ENCODE peak calls at places on chromosome 20, in five cellular contexts. One of them, this sample, is unnamed.

GRCh38 chr20:32051720-32052089 is 337 bp upstream of the HCK start:
- DNase-seq in colonic mucosa: no peak
- DNase-seq in GM06990: no peak
- DNase-seq in left ventricle myocardium inferior: no peak
- DNase-seq in suprapubic skin: no peak
- DNase-seq in this sample: no peak

GRCh38 chr20:17172826-17173420 is 53.9 kb upstream of the PCSK2 start:
- DNase-seq in colonic mucosa: no peak
- DNase-seq in GM06990: no peak
- DNase-seq in left ventricle myocardium inferior: no peak
- DNase-seq in suprapubic skin: no peak
- DNase-seq in this sample: no peak

GRCh38 chr20:55500130-55500529 is 505.2 kb downstream of the CBLN4 start:
- DNase-seq in colonic mucosa: peak; percentile 66
- DNase-seq in GM06990: no peak
- DNase-seq in left ventricle myocardium inferior: no peak
- DNase-seq in suprapubic skin: no peak
- DNase-seq in this sample: no peak

GRCh38 chr20:47187450-47188195 is 168.9 kb downstream of the ZMYND8 start:
- DNase-seq in colonic mucosa: no peak
- DNase-seq in GM06990: no peak
- DNase-seq in left ventricle myocardium inferior: no peak
- DNase-seq in suprapubic skin: no peak
- DNase-seq in this sample: no peak

GRCh38 chr20:52847029-52847660 is 125.0 kb upstream of the TSHZ2 start:
- DNase-seq in colonic mucosa: no peak
- DNase-seq in GM06990: no peak
- DNase-seq in left ventricle myocardium inferior: no peak
- DNase-seq in suprapubic skin: no peak
- DNase-seq in this sample: peak; percentile 98

GRCh38 chr20:10478205-10478604 is 43.1 kb downstream of the SLX4IP start:
- DNase-seq in colonic mucosa: no peak
- DNase-seq in GM06990: peak; percentile 62
- DNase-seq in left ventricle myocardium inferior: no peak
- DNase-seq in suprapubic skin: no peak
- DNase-seq in this sample: no peak

GRCh38 chr20:63323298-63323820 is 30.4 kb downstream of the COL20A1 start:
- DNase-seq in colonic mucosa: no peak
- DNase-seq in GM06990: no peak
- DNase-seq in left ventricle myocardium inferior: no peak
- DNase-seq in suprapubic skin: peak; percentile 59
- DNase-seq in this sample: no peak

GRCh38 chr20:56872620-56873458 is 243.7 kb downstream of the TFAP2C start:
- DNase-seq in colonic mucosa: no peak
- DNase-seq in GM06990: no peak
- DNase-seq in left ventricle myocardium inferior: no peak
- DNase-seq in suprapubic skin: no peak
- DNase-seq in this sample: peak; percentile 32

GRCh38 chr20:64230461-64231145 is 24.9 kb upstream of the PCMTD2 start:
- DNase-seq in colonic mucosa: no peak
- DNase-seq in GM06990: no peak
- DNase-seq in left ventricle myocardium inferior: no peak
- DNase-seq in suprapubic skin: no peak
- DNase-seq in this sample: no peak

GRCh38 chr20:58464838-58465237 is 50.4 kb downstream of the APCDD1L start:
- DNase-seq in colonic mucosa: no peak
- DNase-seq in GM06990: no peak
- DNase-seq in left ventricle myocardium inferior: no peak
- DNase-seq in suprapubic skin: no peak
- DNase-seq in this sample: no peak

GRCh38 chr20:25525857-25526256 is 59.5 kb downstream of the NINL start:
- DNase-seq in colonic mucosa: no peak
- DNase-seq in GM06990: no peak
- DNase-seq in left ventricle myocardium inferior: no peak
- DNase-seq in suprapubic skin: no peak
- DNase-seq in this sample: peak; percentile 89

GRCh38 chr20:54549523-54550326 is 74.3 kb downstream of the DOK5 start:
- DNase-seq in colonic mucosa: no peak
- DNase-seq in GM06990: no peak
- DNase-seq in left ventricle myocardium inferior: no peak
- DNase-seq in suprapubic skin: no peak
- DNase-seq in this sample: no peak

GRCh38 chr20:10790013-10790412 is 116.2 kb upstream of the JAG1 start:
- DNase-seq in colonic mucosa: peak; percentile 22
- DNase-seq in GM06990: no peak
- DNase-seq in left ventricle myocardium inferior: no peak
- DNase-seq in suprapubic skin: no peak
- DNase-seq in this sample: peak; percentile 91

GRCh38 chr20:8152183-8152582 is 20.1 kb downstream of the PLCB1 start:
- DNase-seq in colonic mucosa: no peak
- DNase-seq in GM06990: no peak
- DNase-seq in left ventricle myocardium inferior: no peak
- DNase-seq in suprapubic skin: no peak
- DNase-seq in this sample: peak; percentile 50

GRCh38 chr20:56698749-56699148 is 69.6 kb downstream of the TFAP2C start:
- DNase-seq in colonic mucosa: no peak
- DNase-seq in GM06990: no peak
- DNase-seq in left ventricle myocardium inferior: no peak
- DNase-seq in suprapubic skin: no peak
- DNase-seq in this sample: no peak

GRCh38 chr20:18926972-18927371 is 113.4 kb downstream of the SCP2D1 start:
- DNase-seq in colonic mucosa: no peak
- DNase-seq in GM06990: no peak
- DNase-seq in left ventricle myocardium inferior: no peak
- DNase-seq in suprapubic skin: no peak
- DNase-seq in this sample: no peak

GRCh38 chr20:18702736-18703135 is 110.8 kb upstream of the SCP2D1 start:
- DNase-seq in colonic mucosa: no peak
- DNase-seq in GM06990: no peak
- DNase-seq in left ventricle myocardium inferior: peak; percentile 47
- DNase-seq in suprapubic skin: no peak
- DNase-seq in this sample: no peak

GRCh38 chr20:13105071-13105470 is 96.3 kb downstream of the SPTLC3 start:
- DNase-seq in colonic mucosa: no peak
- DNase-seq in GM06990: no peak
- DNase-seq in left ventricle myocardium inferior: no peak
- DNase-seq in suprapubic skin: no peak
- DNase-seq in this sample: no peak

GRCh38 chr20:37335642-37336368 is 10.1 kb upstream of the SRC start:
- DNase-seq in colonic mucosa: no peak
- DNase-seq in GM06990: peak; percentile 68
- DNase-seq in left ventricle myocardium inferior: no peak
- DNase-seq in suprapubic skin: no peak
- DNase-seq in this sample: peak; percentile 35

DNA sequence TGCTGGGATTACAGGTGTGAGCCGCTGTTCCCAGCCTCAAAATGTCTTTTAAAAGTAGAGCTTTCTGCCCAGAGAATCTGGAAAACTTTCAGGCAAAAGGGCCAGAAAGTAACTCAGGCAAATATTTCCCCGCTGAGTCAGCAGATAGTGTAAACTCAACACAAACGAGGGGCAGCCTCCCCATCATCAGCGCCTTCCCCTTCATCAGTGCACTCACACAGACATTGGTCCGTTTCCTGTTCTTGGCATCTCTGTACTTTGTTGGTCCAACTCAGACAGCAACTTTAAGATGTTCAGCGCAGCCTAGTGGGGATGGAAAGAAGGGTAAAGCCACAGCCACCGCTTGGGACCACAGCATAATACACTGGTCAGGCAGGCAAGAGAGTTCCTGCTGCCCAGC is 69.5 kb downstream of the CSE1L start:
- DNase-seq in colonic mucosa: no peak
- DNase-seq in GM06990: no peak
- DNase-seq in left ventricle myocardium inferior: no peak
- DNase-seq in suprapubic skin: no peak
- DNase-seq in this sample: no peak
- TF ChIP-seq CTCF in colonic mucosa: no peak
- TF ChIP-seq CTCF in GM06990: no peak
- TF ChIP-seq CTCF in left ventricle myocardium inferior: no peak
- TF ChIP-seq CTCF in suprapubic skin: no peak
- TF ChIP-seq CTCF in this sample: no peak

GRCh38 chr20:51837436-51837835 is 35.1 kb upstream of the SALL4 start:
- DNase-seq in colonic mucosa: no peak
- DNase-seq in GM06990: no peak
- DNase-seq in left ventricle myocardium inferior: no peak
- DNase-seq in suprapubic skin: no peak
- DNase-seq in this sample: no peak

GRCh38 chr20:51828762-51829161 is 26.4 kb upstream of the SALL4 start:
- DNase-seq in colonic mucosa: no peak
- DNase-seq in GM06990: no peak
- DNase-seq in left ventricle myocardium inferior: no peak
- DNase-seq in suprapubic skin: no peak
- DNase-seq in this sample: no peak

GRCh38 chr20:51830538-51830937 is 28.2 kb upstream of the SALL4 start:
- DNase-seq in colonic mucosa: no peak
- DNase-seq in GM06990: no peak
- DNase-seq in left ventricle myocardium inferior: no peak
- DNase-seq in suprapubic skin: no peak
- DNase-seq in this sample: no peak

GRCh38 chr20:51833326-51833725 is 31.0 kb upstream of the SALL4 start:
- DNase-seq in colonic mucosa: no peak
- DNase-seq in GM06990: no peak
- DNase-seq in left ventricle myocardium inferior: no peak
- DNase-seq in suprapubic skin: no peak
- DNase-seq in this sample: no peak

DNA sequence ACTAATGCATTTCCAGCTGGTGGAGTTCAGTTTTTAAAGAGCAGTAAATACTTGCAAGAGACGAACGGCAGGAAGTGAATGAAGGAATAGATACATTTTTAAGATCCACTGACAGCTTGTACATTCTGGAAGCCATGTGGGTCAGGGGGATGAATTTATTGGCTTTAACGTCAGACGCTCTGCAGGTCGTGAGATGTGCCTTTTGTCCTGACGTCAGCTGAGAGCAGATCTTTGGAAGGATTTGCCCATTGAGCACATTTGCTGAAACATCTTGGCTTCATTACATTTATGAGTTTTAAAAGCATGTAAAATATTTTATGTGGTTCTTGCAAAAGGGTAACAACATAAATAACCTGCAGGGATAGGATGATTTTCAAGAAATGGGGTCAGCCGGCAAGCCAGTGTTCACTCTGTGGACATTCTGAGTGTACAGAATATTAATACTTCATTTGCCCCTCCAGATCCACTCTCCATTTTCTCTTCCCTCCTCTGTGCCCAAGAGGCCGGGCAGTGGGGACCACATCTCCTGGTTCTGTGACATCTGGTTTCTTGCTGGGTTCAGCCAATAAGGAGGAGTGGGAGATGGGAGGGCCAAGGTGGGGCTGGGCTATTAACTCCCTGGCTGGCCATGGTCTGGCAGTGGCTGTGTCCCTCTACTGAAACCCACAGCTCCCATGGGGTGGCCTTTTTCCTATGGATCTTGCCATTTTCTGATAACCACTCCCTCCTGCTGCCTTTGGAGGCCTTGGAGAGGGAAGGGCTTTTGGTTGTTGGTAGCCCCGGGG is 29.8 kb upstream of the SALL4 start:
- DNase-seq in colonic mucosa: no peak
- DNase-seq in GM06990: no peak
- DNase-seq in left ventricle myocardium inferior: no peak
- DNase-seq in suprapubic skin: no peak
- DNase-seq in this sample: no peak
- H3K4me3 ChIP-seq in colonic mucosa: no peak overlapping the region
- H3K4me3 ChIP-seq in GM06990: no peak overlapping the region
- H3K4me3 ChIP-seq in left ventricle myocardium inferior: no peak overlapping the region
- H3K4me3 ChIP-seq in suprapubic skin: no peak overlapping the region
- H3K4me3 ChIP-seq in this sample: no peak overlapping the region

DNA sequence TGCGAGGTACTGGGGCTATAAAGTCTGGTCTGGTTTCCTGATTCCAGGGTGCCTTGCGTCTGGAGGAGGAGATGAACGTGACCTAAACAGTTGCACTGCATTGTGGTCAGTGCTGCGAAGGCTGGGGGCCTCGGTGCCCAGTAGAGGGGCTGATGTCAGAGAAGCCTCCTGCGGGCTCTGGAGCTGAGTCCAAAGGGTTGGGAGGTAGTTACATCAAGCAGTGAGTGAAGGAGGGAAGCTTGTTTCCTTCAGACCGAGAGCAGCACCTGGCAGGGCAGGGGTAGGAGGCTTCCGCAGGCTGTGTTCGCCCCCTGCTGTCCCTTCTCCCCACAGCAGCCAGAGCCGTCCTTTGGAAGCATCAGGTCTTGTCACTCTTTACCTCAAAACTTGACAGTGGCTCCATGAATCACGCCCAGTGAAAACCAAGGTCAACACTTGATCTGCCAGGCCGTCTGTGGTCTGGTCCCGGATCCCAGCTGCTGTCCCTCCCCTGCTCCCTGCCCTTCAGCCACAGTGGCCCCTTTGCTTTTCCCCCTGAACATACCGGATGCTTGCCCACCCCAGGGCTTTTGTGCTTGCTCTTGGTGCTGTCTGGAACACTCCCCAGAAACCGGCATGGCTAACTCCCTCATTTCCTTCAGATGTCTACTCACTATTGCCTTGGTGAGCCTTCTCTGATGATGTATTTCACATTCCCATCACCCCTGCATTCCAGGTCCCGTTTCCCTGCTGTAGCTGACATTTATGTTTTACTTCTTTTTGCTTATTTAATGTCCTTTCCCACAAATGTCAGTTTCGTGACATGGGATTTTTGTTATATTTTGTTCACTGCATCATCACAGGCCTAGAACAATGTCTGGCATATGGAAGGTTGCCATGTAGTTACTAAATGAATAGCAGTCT is 7.0 kb downstream of the DYNLRB1 start:
- DNase-seq in colonic mucosa: peak; percentile 65
- DNase-seq in GM06990: peak; percentile 60
- DNase-seq in left ventricle myocardium inferior: peak; percentile 32
- DNase-seq in suprapubic skin: no peak
- DNase-seq in this sample: peak; percentile 45
- TF ChIP-seq CTCF in colonic mucosa: peak; percentile 24
- TF ChIP-seq CTCF in GM06990: peak; percentile 70
- TF ChIP-seq CTCF in left ventricle myocardium inferior: peak; percentile 59
- TF ChIP-seq CTCF in suprapubic skin: peak; percentile 36
- TF ChIP-seq CTCF in this sample: peak; percentile 85

DNA sequence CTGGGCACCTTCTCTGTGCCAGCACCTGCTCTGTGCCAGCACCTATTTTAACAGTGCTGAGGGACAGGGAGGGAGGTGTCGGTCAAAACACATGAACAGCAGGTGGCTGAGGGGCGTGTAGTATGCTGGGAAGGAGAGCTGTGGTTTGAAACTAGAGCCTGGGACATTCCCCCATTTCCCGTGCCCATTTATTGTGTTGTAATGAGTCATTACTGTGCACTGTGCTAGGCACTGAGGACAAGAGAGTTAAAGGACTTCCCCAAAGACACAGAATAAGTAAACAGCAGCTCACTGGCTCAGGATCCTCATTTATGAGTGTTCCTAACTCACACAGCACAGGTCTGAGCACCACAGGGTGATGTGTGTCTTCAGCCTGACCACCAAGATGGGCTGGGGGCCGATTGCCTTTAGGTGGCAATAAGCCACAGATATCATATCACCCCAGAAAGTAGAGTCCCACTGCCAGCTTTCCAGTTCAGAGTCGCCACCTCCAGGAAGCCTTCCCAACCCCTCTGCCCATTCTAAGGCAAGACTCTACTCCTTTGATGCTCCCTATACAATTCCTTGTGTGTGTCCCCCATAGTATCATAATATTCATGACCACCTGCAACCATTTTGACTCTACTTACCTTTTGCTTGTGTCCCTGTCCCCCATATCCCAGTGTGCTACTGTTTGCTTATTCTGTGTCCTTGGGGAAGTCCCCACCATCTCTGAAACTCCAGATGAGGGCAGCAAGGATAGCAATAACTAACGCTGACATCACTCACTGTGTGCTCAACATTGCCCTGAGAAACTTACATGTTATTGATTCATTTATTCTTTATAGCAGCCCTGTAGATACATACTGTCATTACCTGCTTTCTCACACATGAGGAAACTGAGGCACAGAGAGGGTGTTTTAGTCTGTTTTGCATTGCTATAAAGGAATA is 87.3 kb downstream of the TOX2 start:
- DNase-seq in colonic mucosa: peak; percentile 27
- DNase-seq in GM06990: peak; percentile 49
- DNase-seq in left ventricle myocardium inferior: no peak
- DNase-seq in suprapubic skin: peak; percentile 35
- DNase-seq in this sample: no peak
- H3K4me3 ChIP-seq in colonic mucosa: no peak overlapping the region
- H3K4me3 ChIP-seq in GM06990: no peak overlapping the region
- H3K4me3 ChIP-seq in left ventricle myocardium inferior: no peak overlapping the region
- H3K4me3 ChIP-seq in suprapubic skin: no peak overlapping the region
- H3K4me3 ChIP-seq in this sample: no peak overlapping the region